ENCODE peak calls at places on chromosomes 6 and 20, in four cellular contexts. One of them, this sample, is unnamed.

GRCh38 chr6:91786474-91787184 is 1199.8 kb upstream of the MAP3K7 start:
- DNase-seq in DND-41: no peak
- DNase-seq in psoas muscle: no peak
- DNase-seq in ascending aorta: no peak
- DNase-seq in this sample: no peak

GRCh38 chr6:45563902-45564301 is 186.2 kb upstream of the SUPT3H start:
- DNase-seq in DND-41: no peak
- DNase-seq in psoas muscle: no peak
- DNase-seq in ascending aorta: no peak
- DNase-seq in this sample: no peak

GRCh38 chr20:44979090-44979621 is 12.8 kb downstream of the STK4 start:
- DNase-seq in DND-41: peak; percentile 67
- DNase-seq in psoas muscle: no peak
- DNase-seq in ascending aorta: peak; percentile 69
- DNase-seq in this sample: peak; percentile 78

GRCh38 chr20:48139262-48140041 is 354.2 kb upstream of the SULF2 start:
- DNase-seq in DND-41: no peak
- DNase-seq in psoas muscle: no peak
- DNase-seq in ascending aorta: no peak
- DNase-seq in this sample: no peak

GRCh38 chr6:45423111-45423900 is 45.6 kb upstream of the SUPT3H start:
- DNase-seq in DND-41: no peak
- DNase-seq in psoas muscle: peak; percentile 70
- DNase-seq in ascending aorta: no peak
- DNase-seq in this sample: peak; percentile 40

GRCh38 chr6:119978274-119978889 is 628.8 kb upstream of the MAN1A1 start:
- DNase-seq in DND-41: no peak
- DNase-seq in psoas muscle: no peak
- DNase-seq in ascending aorta: no peak
- DNase-seq in this sample: no peak

GRCh38 chr6:149077208-149077607 is 240.3 kb upstream of the TAB2 start:
- DNase-seq in DND-41: no peak
- DNase-seq in psoas muscle: no peak
- DNase-seq in ascending aorta: no peak
- DNase-seq in this sample: no peak

GRCh38 chr6:111626446-111626845 is 20.8 kb upstream of the TRAF3IP2 start:
- DNase-seq in DND-41: no peak
- DNase-seq in psoas muscle: no peak
- DNase-seq in ascending aorta: peak; percentile 48
- DNase-seq in this sample: no peak

GRCh38 chr20:2394411-2395055 is 13.8 kb downstream of the TGM6 start:
- DNase-seq in DND-41: no peak
- DNase-seq in psoas muscle: no peak
- DNase-seq in ascending aorta: peak; percentile 57
- DNase-seq in this sample: no peak

GRCh38 chr6:27279513-27280063 is 32.1 kb downstream of the PRSS16 start:
- DNase-seq in DND-41: no peak
- DNase-seq in psoas muscle: no peak
- DNase-seq in ascending aorta: no peak
- DNase-seq in this sample: no peak

GRCh38 chr6:139882234-139882633 is 507.8 kb upstream of the CITED2 start:
- DNase-seq in DND-41: no peak
- DNase-seq in psoas muscle: no peak
- DNase-seq in ascending aorta: no peak
- DNase-seq in this sample: no peak

GRCh38 chr6:381742-382461 is 9.7 kb upstream of the IRF4 start:
- DNase-seq in DND-41: no peak
- DNase-seq in psoas muscle: peak; percentile 42
- DNase-seq in ascending aorta: peak; percentile 62
- DNase-seq in this sample: no peak

GRCh38 chr6:34288581-34288980 is 39.8 kb upstream of the SMIM29 start:
- DNase-seq in DND-41: no peak
- DNase-seq in psoas muscle: no peak
- DNase-seq in ascending aorta: no peak
- DNase-seq in this sample: no peak
- H3K36me3 ChIP-seq in DND-41: peaks cover 74% of the 10 kb centered on the region
- H3K36me3 ChIP-seq in psoas muscle: peaks cover 47% of the 10 kb centered on the region
- H3K36me3 ChIP-seq in ascending aorta: peaks cover 34% of the 10 kb centered on the region
- H3K36me3 ChIP-seq in this sample: peaks cover 16% of the 10 kb centered on the region

GRCh38 chr6:63705707-63706106 is 70.1 kb downstream of the PHF3 start:
- DNase-seq in DND-41: no peak
- DNase-seq in psoas muscle: no peak
- DNase-seq in ascending aorta: no peak
- DNase-seq in this sample: no peak

GRCh38 chr6:63709148-63709547 is 73.5 kb downstream of the PHF3 start:
- DNase-seq in DND-41: no peak
- DNase-seq in psoas muscle: no peak
- DNase-seq in ascending aorta: no peak
- DNase-seq in this sample: no peak

GRCh38 chr6:63713332-63713731 is 77.7 kb downstream of the PHF3 start:
- DNase-seq in DND-41: no peak
- DNase-seq in psoas muscle: no peak
- DNase-seq in ascending aorta: no peak
- DNase-seq in this sample: no peak

GRCh38 chr6:63706630-63707029 is 71.0 kb downstream of the PHF3 start:
- DNase-seq in DND-41: no peak
- DNase-seq in psoas muscle: no peak
- DNase-seq in ascending aorta: no peak
- DNase-seq in this sample: no peak

GRCh38 chr6:63708631-63709030 is 73.0 kb downstream of the PHF3 start:
- DNase-seq in DND-41: no peak
- DNase-seq in psoas muscle: no peak
- DNase-seq in ascending aorta: no peak
- DNase-seq in this sample: no peak
- H3K36me3 ChIP-seq in DND-41: peaks cover 95% of the 10 kb centered on the region
- H3K36me3 ChIP-seq in psoas muscle: peaks cover 97% of the 10 kb centered on the region
- H3K36me3 ChIP-seq in ascending aorta: peaks cover 83% of the 10 kb centered on the region
- H3K36me3 ChIP-seq in this sample: peaks cover 67% of the 10 kb centered on the region

GRCh38 chr20:50953821-50954220 is 4.5 kb downstream of the DPM1 start:
- DNase-seq in DND-41: no peak
- DNase-seq in psoas muscle: no peak
- DNase-seq in ascending aorta: no peak
- DNase-seq in this sample: no peak
- H3K36me3 ChIP-seq in DND-41: peaks cover 64% of the 10 kb centered on the region
- H3K36me3 ChIP-seq in psoas muscle: peaks cover 60% of the 10 kb centered on the region
- H3K36me3 ChIP-seq in ascending aorta: peaks cover 49% of the 10 kb centered on the region
- H3K36me3 ChIP-seq in this sample: peaks cover 63% of the 10 kb centered on the region

GRCh38 chr6:7559196-7559595 is 17.7 kb downstream of the DSP start:
- DNase-seq in DND-41: no peak
- DNase-seq in psoas muscle: no peak
- DNase-seq in ascending aorta: no peak
- DNase-seq in this sample: no peak
- H3K36me3 ChIP-seq in DND-41: no peaks in the 10 kb centered on the region
- H3K36me3 ChIP-seq in psoas muscle: no peaks in the 10 kb centered on the region
- H3K36me3 ChIP-seq in ascending aorta: no peaks in the 10 kb centered on the region
- H3K36me3 ChIP-seq in this sample: no peaks in the 10 kb centered on the region

GRCh38 chr6:154161689-154162088 is 122.6 kb downstream of the OPRM1 start:
- DNase-seq in DND-41: no peak
- DNase-seq in psoas muscle: no peak
- DNase-seq in ascending aorta: no peak
- DNase-seq in this sample: no peak
- H3K36me3 ChIP-seq in DND-41: peaks cover 23% of the 10 kb centered on the region
- H3K36me3 ChIP-seq in psoas muscle: no peaks in the 10 kb centered on the region
- H3K36me3 ChIP-seq in ascending aorta: no peaks in the 10 kb centered on the region
- H3K36me3 ChIP-seq in this sample: peaks cover 41% of the 10 kb centered on the region

GRCh38 chr6:20118877-20119276 is 93.4 kb downstream of the MBOAT1 start:
- DNase-seq in DND-41: no peak
- DNase-seq in psoas muscle: no peak
- DNase-seq in ascending aorta: no peak
- DNase-seq in this sample: no peak

GRCh38 chr6:20115269-20116005 is 96.8 kb downstream of the MBOAT1 start:
- DNase-seq in DND-41: no peak
- DNase-seq in psoas muscle: no peak
- DNase-seq in ascending aorta: no peak
- DNase-seq in this sample: no peak

GRCh38 chr6:20117474-20117873 is 94.8 kb downstream of the MBOAT1 start:
- DNase-seq in DND-41: no peak
- DNase-seq in psoas muscle: no peak
- DNase-seq in ascending aorta: no peak
- DNase-seq in this sample: no peak

GRCh38 chr6:20116792-20117191 is 95.5 kb downstream of the MBOAT1 start:
- DNase-seq in DND-41: no peak
- DNase-seq in psoas muscle: no peak
- DNase-seq in ascending aorta: no peak
- DNase-seq in this sample: no peak

GRCh38 chr6:20119446-20119845 is 92.8 kb downstream of the MBOAT1 start:
- DNase-seq in DND-41: no peak
- DNase-seq in psoas muscle: no peak
- DNase-seq in ascending aorta: no peak
- DNase-seq in this sample: no peak
- H3K36me3 ChIP-seq in DND-41: peaks cover 45% of the 10 kb centered on the region
- H3K36me3 ChIP-seq in psoas muscle: no peaks in the 10 kb centered on the region
- H3K36me3 ChIP-seq in ascending aorta: peaks cover 4% of the 10 kb centered on the region
- H3K36me3 ChIP-seq in this sample: no peaks in the 10 kb centered on the region

GRCh38 chr6:29905286-29905685 is 37.0 kb upstream of the HLA-A start:
- DNase-seq in DND-41: no peak
- DNase-seq in psoas muscle: no peak
- DNase-seq in ascending aorta: no peak
- DNase-seq in this sample: no peak
- H3K36me3 ChIP-seq in DND-41: no peaks in the 10 kb centered on the region
- H3K36me3 ChIP-seq in psoas muscle: no peaks in the 10 kb centered on the region
- H3K36me3 ChIP-seq in ascending aorta: no peaks in the 10 kb centered on the region
- H3K36me3 ChIP-seq in this sample: no peaks in the 10 kb centered on the region

GRCh38 chr20:35674921-35675320 is 10.2 kb upstream of the CPNE1 start:
- DNase-seq in DND-41: peak; percentile 1
- DNase-seq in psoas muscle: no peak
- DNase-seq in ascending aorta: no peak
- DNase-seq in this sample: no peak

GRCh38 chr20:35669681-35670080 is 5.0 kb upstream of the CPNE1 start:
- DNase-seq in DND-41: no peak
- DNase-seq in psoas muscle: no peak
- DNase-seq in ascending aorta: no peak
- DNase-seq in this sample: no peak

GRCh38 chr20:35669221-35669620 is 4.5 kb upstream of the CPNE1 start:
- DNase-seq in DND-41: peak; percentile 2
- DNase-seq in psoas muscle: no peak
- DNase-seq in ascending aorta: no peak
- DNase-seq in this sample: no peak

GRCh38 chr20:35673884-35674283 is 9.2 kb upstream of the CPNE1 start:
- DNase-seq in DND-41: peak; percentile 2
- DNase-seq in psoas muscle: no peak
- DNase-seq in ascending aorta: no peak
- DNase-seq in this sample: no peak
- H3K36me3 ChIP-seq in DND-41: peaks cover 53% of the 10 kb centered on the region
- H3K36me3 ChIP-seq in psoas muscle: peaks cover 94% of the 10 kb centered on the region
- H3K36me3 ChIP-seq in ascending aorta: peaks cover 71% of the 10 kb centered on the region
- H3K36me3 ChIP-seq in this sample: peaks cover 14% of the 10 kb centered on the region